ENCODE peak calls at places on chromosome 3, in five cellular contexts. O, X, Q, B and U are unnamed samples. For H3K4me1 and H3K9me3, the result is how much of the 10 kb centered on the place peaks cover.

GRCh38 chr3:108342829-108343478 is 46.6 kb downstream of the HHLA2 start:
- DNase-seq in O (no peak), X (no peak), Q (peak), B (no peak), U (no peak)

GRCh38 chr3:71317749-71318458 is 265.6 kb downstream of the FOXP1 start:
- DNase-seq in O (no peak), X (no peak), Q (no peak), B (no peak), U (no peak)

GRCh38 chr3:177335728-177336127 is 138.4 kb upstream of the TBL1XR1 start:
- DNase-seq in O (no peak), X (no peak), Q (no peak), B (no peak), U (no peak)

GRCh38 chr3:48492461-48493202 is 11.3 kb downstream of the SHISA5 start:
- DNase-seq in O (no peak), X (no peak), Q (no peak), B (no peak), U (no peak)

GRCh38 chr3:132605374-132605792 is 8.3 kb downstream of the ACKR4 start:
- DNase-seq in O (no peak), X (no peak), Q (no peak), B (no peak), U (no peak)

GRCh38 chr3:184237211-184237610 is 7.8 kb downstream of the VWA5B2 start:
- DNase-seq in O (no peak), X (no peak), Q (no peak), B (no peak), U (no peak)

GRCh38 chr3:130850044-130850797 is 43.7 kb upstream of the ATP2C1 start:
- DNase-seq in O (no peak), X (no peak), Q (no peak), B (peak), U (peak)

GRCh38 chr3:184757010-184757651 is 45.3 kb upstream of the MAGEF1 start:
- DNase-seq in O (peak), X (peak), Q (peak), B (peak), U (no peak)

DNA sequence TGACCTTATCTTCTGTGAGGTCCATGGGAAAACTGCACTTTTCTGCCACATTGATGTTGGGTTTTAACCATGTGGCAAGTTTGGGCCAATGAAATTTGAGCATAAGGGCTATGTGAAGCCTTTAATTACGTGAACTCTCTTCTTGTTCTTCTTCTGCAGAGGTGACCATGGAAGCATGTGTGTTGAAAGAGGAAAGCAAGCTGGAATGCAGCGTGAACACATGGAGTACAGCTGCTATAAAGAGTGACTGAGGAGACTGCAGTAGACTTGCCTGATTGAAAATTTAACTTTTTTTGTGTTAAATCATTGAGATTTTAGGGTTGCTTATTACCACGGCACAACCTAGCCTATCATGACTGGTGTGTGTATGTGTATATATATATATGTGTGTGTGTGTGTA is 347.3 kb downstream of the ZIC1 start:
- DNase-seq in O (no peak), X (no peak), Q (no peak), B (no peak), U (no peak)
- H3K27ac ChIP-seq in O (no peak), X (no peak), Q (no peak), B (no peak), U (no peak)

GRCh38 chr3:138786788-138787276 is 47.9 kb downstream of the PIK3CB start:
- DNase-seq in O (no peak), X (no peak), Q (no peak), B (no peak), U (no peak)
- H3K4me1 ChIP-seq in O (under half), X (under half), Q (under half), B (under half), U (under half)

GRCh38 chr3:60009931-60010478 is 960.2 kb upstream of the CFAP20DC start:
- DNase-seq in O (no peak), X (no peak), Q (no peak), B (no peak), U (no peak)

GRCh38 chr3:60017631-60018030 is 967.8 kb upstream of the CFAP20DC start:
- DNase-seq in O (no peak), X (no peak), Q (no peak), B (no peak), U (no peak)

GRCh38 chr3:60010778-60011177 is 961.0 kb upstream of the CFAP20DC start:
- DNase-seq in O (no peak), X (no peak), Q (no peak), B (no peak), U (peak)

GRCh38 chr3:60013241-60013640 is 963.4 kb upstream of the CFAP20DC start:
- DNase-seq in O (no peak), X (no peak), Q (no peak), B (no peak), U (no peak)
- H3K9me3 ChIP-seq in O (under half), X (under half), Q (under half), B (under half), U (under half)

GRCh38 chr3:11551019-11551418 is 92.7 kb downstream of the VGLL4 start:
- DNase-seq in O (peak), X (no peak), Q (no peak), B (peak), U (no peak)
- H3K27ac ChIP-seq in O (no peak), X (no peak), Q (no peak), B (no peak), U (no peak)

GRCh38 chr3:29486087-29486486 is 205.2 kb downstream of the RBMS3 start:
- DNase-seq in O (no peak), X (no peak), Q (no peak), B (no peak), U (no peak)
- H3K4me1 ChIP-seq in O (under half), X (under half), Q (under half), B (under half), U (under half)

DNA sequence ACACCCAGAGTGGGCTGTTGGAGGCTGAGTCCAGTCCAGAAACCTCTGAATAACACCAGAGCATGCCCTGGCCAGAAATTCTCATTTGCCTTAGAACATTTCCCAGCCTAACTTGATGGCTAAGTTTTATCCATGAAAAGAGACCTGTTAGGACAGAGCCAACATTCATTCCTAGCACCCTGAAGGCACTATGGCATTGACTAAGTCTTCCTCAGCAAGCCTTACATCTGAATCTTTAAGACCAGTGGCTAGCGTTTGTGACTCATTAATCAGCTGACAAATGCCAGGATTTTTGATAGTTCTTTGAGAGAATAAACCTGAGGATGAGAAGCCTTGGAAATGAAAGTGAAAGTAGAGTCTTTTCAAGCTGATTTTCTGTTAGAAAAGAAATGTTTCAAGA is 1087.1 kb upstream of the ALCAM start:
- DNase-seq in O (no peak), X (no peak), Q (no peak), B (no peak), U (no peak)
- H3K9me3 ChIP-seq in O (under half), X (under half), Q (under half), B (under half), U (under half)